ENCODE peak calls at places on chromosomes 2 and 18, in six cellular contexts. G is Peyer's patch, V is AG10803, N is BE2C, A is fibroblast of the aortic adventitia, R is fibroblast of lung. Q is an unnamed sample.

GRCh38 chr2:25161055-25161781 is 7.2 kb downstream of the POMC start:
- DNase-seq in G (peak; percentile 52), V (peak; percentile 17), N (no peak), A (peak; percentile 13), R (peak; percentile 52), Q (no peak)

GRCh38 chr2:1854747-1855146 is 110.4 kb upstream of the PXDN start:
- DNase-seq in G (no peak), V (peak; percentile 17), N (peak; percentile 17), A (peak; percentile 53), R (peak; percentile 51), Q (no peak)

GRCh38 chr2:71963295-71963694 is 184.4 kb downstream of the CYP26B1 start:
- DNase-seq in G (no peak), V (peak; percentile 49), N (no peak), A (peak; percentile 61), R (peak; percentile 8), Q (no peak)

GRCh38 chr2:206766057-206766930 is 888 bp downstream of the FASTKD2 start:
- DNase-seq in G (no peak), V (no peak), N (no peak), A (no peak), R (no peak), Q (no peak)

GRCh38 chr2:42979870-42980763 is 187.7 kb upstream of the HAAO start:
- DNase-seq in G (peak; percentile 13), V (no peak), N (no peak), A (no peak), R (no peak), Q (no peak)

GRCh38 chr18:59783138-59783537 is 85.9 kb upstream of the CCBE1 start:
- DNase-seq in G (no peak), V (peak; percentile 85), N (peak; percentile 42), A (peak; percentile 83), R (peak; percentile 79), Q (no peak)

GRCh38 chr2:133486706-133487305 is 81.5 kb downstream of the NCKAP5 start:
- DNase-seq in G (no peak), V (peak; percentile 19), N (no peak), A (peak; percentile 9), R (no peak), Q (no peak)

GRCh38 chr2:17300141-17300540 is 218.1 kb downstream of the RAD51AP2 start:
- DNase-seq in G (no peak), V (peak; percentile 64), N (no peak), A (peak; percentile 50), R (peak; percentile 90), Q (no peak)

GRCh38 chr18:57881818-57882413 is 78.8 kb upstream of the ATP8B1 start:
- DNase-seq in G (peak; percentile 53), V (peak; percentile 83), N (peak; percentile 49), A (peak; percentile 88), R (peak; percentile 89), Q (peak; percentile 63)

GRCh38 chr2:137233091-137233490 is 467.7 kb downstream of the THSD7B start:
- DNase-seq in G (no peak), V (no peak), N (no peak), A (no peak), R (no peak), Q (no peak)

GRCh38 chr2:222318712-222319575 is 20.1 kb upstream of the PAX3 start:
- DNase-seq in G (no peak), V (no peak), N (peak; percentile 83), A (no peak), R (no peak), Q (no peak)

GRCh38 chr2:72924353-72925240 is 7.3 kb downstream of the EMX1 start:
- DNase-seq in G (peak; percentile 1), V (no peak), N (no peak), A (no peak), R (no peak), Q (no peak)

GRCh38 chr2:85288244-85288725 is 39.5 kb downstream of the TGOLN2 start:
- DNase-seq in G (no peak), V (peak; percentile 67), N (no peak), A (peak; percentile 52), R (no peak), Q (no peak)

GRCh38 chr18:1564793-1565192 is 660.1 kb downstream of the ADCYAP1 start:
- DNase-seq in G (no peak), V (no peak), N (no peak), A (no peak), R (no peak), Q (no peak)

GRCh38 chr2:111694690-111695089 is 189.3 kb downstream of the ANAPC1 start:
- DNase-seq in G (no peak), V (peak; percentile 97), N (no peak), A (peak; percentile 100), R (peak; percentile 94), Q (no peak)

GRCh38 chr2:60104514-60105501 is 448.6 kb downstream of the BCL11A start:
- DNase-seq in G (no peak), V (peak; percentile 26), N (no peak), A (no peak), R (no peak), Q (no peak)

GRCh38 chr2:207792244-207792785 is 22.6 kb upstream of the FZD5 start:
- DNase-seq in G (no peak), V (peak; percentile 49), N (no peak), A (peak; percentile 68), R (peak; percentile 39), Q (peak; percentile 11)

GRCh38 chr2:186197955-186198354 is 288.1 kb upstream of the ZC3H15 start:
- DNase-seq in G (no peak), V (no peak), N (no peak), A (no peak), R (no peak), Q (no peak)

GRCh38 chr2:160279813-160280465 is 79.9 kb upstream of the ITGB6 start:
- DNase-seq in G (no peak), V (peak; percentile 54), N (no peak), A (peak; percentile 57), R (no peak), Q (no peak)

GRCh38 chr18:22166070-22166972 is 3.1 kb upstream of the GATA6 start:
- DNase-seq in G (no peak), V (no peak), N (no peak), A (peak; percentile 76), R (peak; percentile 47), Q (no peak)

GRCh38 chr18:21454725-21455124 is 145.8 kb downstream of the ESCO1 start:
- DNase-seq in G (no peak), V (no peak), N (no peak), A (no peak), R (no peak), Q (no peak)

GRCh38 chr2:86747708-86748627 is 27.9 kb downstream of the RMND5A start:
- DNase-seq in G (no peak), V (peak; percentile 93), N (no peak), A (peak; percentile 94), R (peak; percentile 94), Q (no peak)

GRCh38 chr2:96407041-96407918 is 71.7 kb downstream of the NCAPH start:
- DNase-seq in G (peak; percentile 54), V (peak; percentile 81), N (peak; percentile 40), A (peak; percentile 86), R (peak; percentile 83), Q (peak; percentile 91)

GRCh38 chr18:1177232-1177631 is 272.6 kb downstream of the ADCYAP1 start:
- DNase-seq in G (no peak), V (no peak), N (no peak), A (no peak), R (no peak), Q (no peak)

GRCh38 chr2:45595724-45596435 is 15.2 kb downstream of the SRBD1 start:
- DNase-seq in G (no peak), V (peak; percentile 95), N (no peak), A (peak; percentile 91), R (peak; percentile 65), Q (no peak)

GRCh38 chr2:208358758-208359631 is 47.6 kb upstream of the PTH2R start:
- DNase-seq in G (no peak), V (peak; percentile 16), N (peak; percentile 77), A (peak; percentile 73), R (no peak), Q (no peak)

GRCh38 chr2:186440506-186440905 is 45.6 kb upstream of the ZC3H15 start:
- DNase-seq in G (no peak), V (no peak), N (no peak), A (no peak), R (no peak), Q (no peak)

GRCh38 chr2:105406221-105406620 is 7.4 kb upstream of the FHL2 start:
- DNase-seq in G (no peak), V (peak; percentile 82), N (peak; percentile 58), A (peak; percentile 98), R (no peak), Q (no peak)

GRCh38 chr2:163601377-163601776 is 134.4 kb downstream of the FIGN start:
- DNase-seq in G (no peak), V (no peak), N (no peak), A (no peak), R (peak; percentile 28), Q (no peak)

GRCh38 chr18:48575658-48576453 is 37.0 kb downstream of the CTIF start:
- DNase-seq in G (no peak), V (no peak), N (no peak), A (no peak), R (no peak), Q (no peak)

GRCh38 chr2:231613655-231614558 is 21.2 kb downstream of the TEX44 start:
- DNase-seq in G (peak; percentile 86), V (peak; percentile 72), N (peak; percentile 94), A (peak; percentile 68), R (peak; percentile 71), Q (peak; percentile 77)

DNA sequence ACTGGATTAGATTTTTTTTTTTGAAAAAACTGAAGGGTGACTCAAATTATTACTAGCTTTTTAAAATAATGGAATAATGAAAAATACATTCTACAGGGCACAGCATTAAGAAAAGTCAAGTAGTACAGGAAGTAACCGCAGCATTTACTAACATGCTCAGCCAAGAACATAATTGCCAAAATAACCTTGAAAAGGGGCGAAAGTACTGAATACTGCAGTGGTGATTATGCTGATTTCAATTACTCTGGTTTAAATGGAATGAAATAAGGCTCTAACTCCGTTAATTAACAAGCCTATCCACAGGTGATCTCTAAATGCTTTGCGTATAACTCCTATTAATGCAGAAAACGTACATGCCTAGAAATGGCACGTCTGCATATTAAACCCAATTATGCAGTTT is 612.2 kb downstream of the NYAP2 start:
- DNase-seq in G (no peak), V (no peak), N (no peak), A (no peak), R (no peak), Q (no peak)
- H3K4me3 ChIP-seq in G (no peak overlapping the region), V (no peak overlapping the region), N (no peak overlapping the region), A (no peak overlapping the region), R (no peak overlapping the region), Q (no peak overlapping the region)

GRCh38 chr2:122531803-122532344 is 776.4 kb downstream of the TSN start:
- DNase-seq in G (no peak), V (no peak), N (peak; percentile 19), A (no peak), R (no peak), Q (no peak)
- H3K4me3 ChIP-seq in G (no peak overlapping the region), V (no peak overlapping the region), N (no peak overlapping the region), A (no peak overlapping the region), R (no peak overlapping the region), Q (no peak overlapping the region)

DNA sequence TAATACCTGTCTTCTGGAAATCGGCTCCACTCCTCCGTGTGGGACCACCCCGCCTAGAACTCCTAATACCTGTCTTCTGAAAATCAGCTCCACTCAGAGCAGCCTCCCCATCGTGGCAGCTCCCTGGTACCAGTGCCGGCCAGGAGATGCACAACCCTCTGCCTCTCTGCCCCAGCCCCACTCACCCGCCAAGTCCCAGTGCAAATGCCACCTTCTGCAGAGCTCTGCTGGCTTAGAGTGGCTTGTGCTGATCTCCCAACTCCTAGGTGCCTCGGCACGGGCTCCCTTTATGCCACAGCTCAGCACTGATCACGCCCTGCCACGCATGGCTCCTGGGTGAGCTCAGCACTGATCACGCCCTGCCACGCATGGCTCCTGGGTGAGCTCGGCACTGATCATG is 258.5 kb downstream of the HDAC4 start:
- DNase-seq in G (no peak), V (no peak), N (no peak), A (no peak), R (no peak), Q (no peak)
- H3K4me3 ChIP-seq in G (no peak overlapping the region), V (no peak overlapping the region), N (no peak overlapping the region), A (no peak overlapping the region), R (no peak overlapping the region), Q (no peak overlapping the region)

GRCh38 chr18:75132068-75132467 is 76.9 kb downstream of the PTGR3 start:
- DNase-seq in G (no peak), V (no peak), N (no peak), A (no peak), R (no peak), Q (no peak)
- H3K4me3 ChIP-seq in G (no peak overlapping the region), V (no peak overlapping the region), N (no peak overlapping the region), A (no peak overlapping the region), R (no peak overlapping the region), Q (no peak overlapping the region)